ENCODE peak calls at places on chromosome 4, in eight cellular contexts. C is aorta, E is iPS DF 6.9, G is DND-41, K is tibial nerve, Y is lower lobe of right lung, Z is suprapubic skin, V is mesendoderm. H is an unnamed sample.

GRCh38 chr4:182042945-182043344 is 200.3 kb upstream of the TENM3 start:
- DNase-seq in C (no peak), Z (no peak), Y (no peak), K (no peak), E (no peak), V (no peak), G (no peak), H (no peak)

GRCh38 chr4:145907827-145908226 is 30.8 kb downstream of the ZNF827 start:
- DNase-seq in V (no peak), E (no peak), G (no peak), K (no peak), Y (no peak), C (no peak), Z (no peak), H (no peak)

GRCh38 chr4:68599150-68599549 is 23.0 kb upstream of the UGT2B17 start:
- DNase-seq in Z (no peak), Y (no peak), E (no peak), C (no peak), K (no peak), V (no peak), G (no peak), H (no peak)

GRCh38 chr4:176791591-176792347 is 953 bp downstream of the VEGFC start:
- DNase-seq in C (peak; percentile 47), Y (peak; percentile 47), V (peak; percentile 28), Z (peak; percentile 64), E (no peak), K (no peak), G (no peak), H (peak; percentile 8)

GRCh38 chr4:82500106-82500738 is 61.6 kb downstream of the TMEM150C start:
- DNase-seq in C (no peak), Y (no peak), Z (no peak), E (no peak), V (no peak), G (no peak), K (no peak), H (no peak)

GRCh38 chr4:140789752-140790151 is 33.6 kb upstream of the TBC1D9 start:
- DNase-seq in K (no peak), C (no peak), E (no peak), G (no peak), Y (no peak), V (no peak), Z (no peak), H (no peak)

GRCh38 chr4:164997324-164997723 is 19.9 kb upstream of the TRIM61 start:
- DNase-seq in K (no peak), C (no peak), G (no peak), Y (no peak), V (peak; percentile 8), Z (no peak), E (no peak), H (no peak)

GRCh38 chr4:127601029-127601428 is 31.7 kb upstream of the INTU start:
- DNase-seq in Y (no peak), C (no peak), G (no peak), Z (no peak), K (no peak), E (no peak), V (no peak), H (no peak)

GRCh38 chr4:103998752-103999151 is 279.0 kb upstream of the TACR3 start:
- DNase-seq in G (no peak), C (no peak), Y (no peak), E (no peak), V (no peak), Z (no peak), K (no peak), H (no peak)

GRCh38 chr4:48300004-48300403 is 30.4 kb upstream of the TEC start:
- DNase-seq in Y (no peak), C (no peak), G (no peak), Z (no peak), K (no peak), V (no peak), E (no peak), H (no peak)

DNA sequence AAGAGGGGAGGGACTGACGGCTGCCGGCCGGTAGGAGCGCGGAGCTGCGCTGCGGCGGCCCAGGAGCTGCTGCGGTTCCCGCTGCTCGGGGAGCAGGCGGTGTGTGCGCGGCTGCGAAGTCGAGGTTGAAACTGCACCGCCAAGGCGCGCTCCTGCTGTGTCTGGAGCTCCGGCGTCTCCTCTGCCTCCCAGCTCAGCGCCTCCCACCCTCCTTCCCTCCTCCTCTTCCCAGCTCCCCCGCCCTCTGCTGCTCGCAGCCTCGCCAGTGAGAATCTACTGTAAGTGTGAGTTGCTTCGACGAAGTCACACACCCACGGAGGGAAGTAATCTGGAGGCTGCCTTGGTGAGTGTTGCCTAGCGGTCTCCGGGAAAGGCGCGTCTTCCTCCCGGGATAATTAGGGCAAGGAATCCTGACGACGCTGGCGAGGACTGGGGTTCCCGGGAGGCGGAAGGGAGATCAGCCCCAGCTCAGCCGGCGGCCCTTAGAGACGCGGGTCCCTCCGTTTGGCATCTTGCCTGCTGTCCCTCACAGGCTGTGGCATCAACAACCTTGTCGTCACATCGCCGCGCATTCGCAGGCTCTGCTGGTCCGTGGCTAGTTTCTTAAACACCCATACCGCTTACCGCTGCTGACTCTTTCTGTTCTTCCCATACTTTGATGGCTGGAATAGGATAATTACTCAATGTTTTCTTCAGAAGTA is at the start of gene EPHA5:
- DNase-seq in V (peak; percentile 93), G (peak; percentile 67), E (peak; percentile 54), C (peak; percentile 55), K (peak; percentile 58), Z (peak; percentile 73), Y (peak; percentile 57), H (peak; percentile 78)
- H3K4me3 ChIP-seq in V (peak within 1 kb of the TSS; percentile 35), G (no peak within 1 kb of the TSS), E (peak within 1 kb of the TSS; percentile 29), C (peak within 1 kb of the TSS; percentile 9), K (peak within 1 kb of the TSS; percentile 60), Z (peak within 1 kb of the TSS; percentile 45), Y (peak within 1 kb of the TSS; percentile 43), H (peak within 1 kb of the TSS; percentile 45)

GRCh38 chr4:6454112-6454910 is 18.1 kb downstream of the PPP2R2C start:
- DNase-seq in G (no peak), V (no peak), K (no peak), C (no peak), Y (no peak), E (no peak), Z (no peak), H (peak; percentile 30)
- H3K27me3 ChIP-seq in G (no peaks in the 10 kb centered on the region), V (no peaks in the 10 kb centered on the region), K (no peaks in the 10 kb centered on the region), C (no peaks in the 10 kb centered on the region), Y (peaks cover 13% of the 10 kb centered on the region), E (no peaks in the 10 kb centered on the region), Z (peaks cover 23% of the 10 kb centered on the region), H (no peaks in the 10 kb centered on the region)

DNA sequence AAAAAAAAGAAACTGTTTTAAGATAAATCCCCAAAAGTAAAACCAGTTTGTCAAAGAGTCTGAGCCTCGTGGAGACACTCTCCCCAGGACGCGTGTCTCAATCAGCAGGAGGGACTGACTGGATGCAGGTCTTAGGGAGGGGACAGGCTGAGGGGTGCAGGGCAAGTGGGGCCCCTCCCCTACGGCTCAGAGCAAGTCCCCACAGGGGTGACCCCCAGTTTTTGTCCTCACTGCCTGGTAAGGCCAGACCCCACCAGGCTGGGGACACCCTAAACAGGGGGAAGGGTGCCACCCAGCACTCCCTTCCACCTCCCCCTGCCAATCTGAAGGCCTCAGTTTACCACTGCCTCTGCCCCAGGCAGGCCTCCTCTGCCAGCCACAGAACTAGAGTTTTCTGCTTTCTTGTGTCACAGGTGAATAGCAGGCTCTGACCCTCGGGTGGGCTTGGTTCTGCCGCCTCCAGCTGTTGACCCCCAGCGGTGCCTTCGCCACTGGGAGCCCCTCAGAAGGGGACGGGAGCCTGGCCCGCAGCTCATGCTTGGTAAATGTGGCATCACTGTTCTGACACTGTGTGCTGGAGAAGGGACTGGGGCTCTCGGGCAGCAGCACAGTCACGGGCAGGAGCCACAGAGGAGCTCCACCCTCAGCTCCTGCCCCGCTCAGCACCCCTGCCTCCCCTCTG is 69.8 kb upstream of the MXD4 start:
- DNase-seq in K (no peak), Z (no peak), C (peak; percentile 33), V (no peak), Y (no peak), G (no peak), E (no peak), H (peak; percentile 41)
- H3K36me3 ChIP-seq in K (no peaks in the 10 kb centered on the region), Z (no peaks in the 10 kb centered on the region), C (no peaks in the 10 kb centered on the region), V (no peaks in the 10 kb centered on the region), Y (peaks cover 7% of the 10 kb centered on the region), G (no peaks in the 10 kb centered on the region), E (no peaks in the 10 kb centered on the region), H (no peaks in the 10 kb centered on the region)

DNA sequence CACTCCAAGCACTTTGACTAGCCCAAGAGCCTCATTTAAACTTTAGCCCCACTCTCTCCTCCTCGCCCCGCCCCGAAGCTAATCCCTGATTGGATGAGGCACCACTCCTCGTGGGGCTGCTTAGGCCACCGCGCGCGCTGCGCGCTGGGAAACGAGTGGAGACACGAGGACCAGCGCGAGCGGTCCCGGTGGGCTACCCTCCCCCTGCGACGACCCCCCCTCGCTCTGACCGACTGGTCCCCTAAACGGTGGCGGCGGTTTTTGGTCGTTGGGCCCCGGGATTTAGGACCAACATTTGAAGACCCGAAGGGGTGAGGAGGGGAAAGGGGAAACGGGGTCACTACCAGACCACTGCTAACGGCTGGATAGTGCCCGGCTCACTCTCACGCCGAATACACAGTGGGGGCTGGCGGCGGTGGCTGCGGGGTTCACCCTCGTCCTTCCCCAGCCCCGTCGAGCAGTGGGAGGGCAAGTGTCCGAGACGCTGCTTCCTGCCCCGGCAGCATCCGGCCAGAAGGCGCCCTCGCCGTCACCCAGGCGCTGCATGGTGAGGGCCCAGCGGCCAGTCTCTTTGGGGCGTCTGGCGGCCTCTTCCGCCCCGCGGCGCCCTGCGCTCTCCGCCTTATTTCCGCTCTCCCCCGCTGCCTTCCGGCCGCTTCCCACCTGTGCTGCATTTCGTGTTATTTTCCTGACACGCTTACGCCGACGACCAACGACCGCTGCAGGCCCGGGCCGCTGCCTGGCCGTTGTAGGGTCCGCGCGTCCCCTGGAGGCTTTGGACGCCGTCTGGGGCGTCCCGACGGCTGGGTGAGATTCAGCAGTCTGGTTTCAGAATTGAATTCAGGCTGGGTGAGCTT is at the start of gene RBM46:
- DNase-seq in C (no peak), G (no peak), K (no peak), E (no peak), Y (no peak), V (no peak), Z (peak; percentile 48), H (peak; percentile 35)
- H3K4me3 ChIP-seq in C (no peak within 1 kb of the TSS), G (no peak within 1 kb of the TSS), K (no peak within 1 kb of the TSS), E (no peak within 1 kb of the TSS), Y (no peak within 1 kb of the TSS), V (no peak within 1 kb of the TSS), Z (no peak within 1 kb of the TSS), H (peak within 1 kb of the TSS; percentile 9)

H was measured in H7.